ENCODE peak calls at places on chromosomes 5 and 9, in nine cellular contexts. O, H, U, C, N, R, S, Z and M are unnamed samples.

GRCh38 chr5:23721336-23721735 is 213.9 kb downstream of the PRDM9 start:
- DNase-seq in S (no peak), Z (no peak), U (no peak), N (no peak), C (no peak), O (no peak), H (no peak), R (no peak), M (no peak)

GRCh38 chr9:119500072-119500771 is 131.0 kb upstream of the BRINP1 start:
- DNase-seq in R (no peak), S (no peak), C (no peak), U (no peak), N (no peak), H (no peak), O (no peak), Z (no peak), M (no peak)

GRCh38 chr9:8715792-8716191 is 916.2 kb upstream of the DMAC1 start:
- DNase-seq in Z (no peak), U (no peak), O (no peak), S (no peak), N (no peak), R (no peak), H (no peak), C (no peak), M (no peak)

GRCh38 chr5:130109152-130109551 is 204.9 kb downstream of the CHSY3 start:
- DNase-seq in Z (no peak), O (no peak), S (no peak), H (no peak), C (peak; percentile 7), N (no peak), R (peak; percentile 27), U (no peak), M (no peak)

GRCh38 chr5:181223729-181224389 is 778 bp downstream of the TRIM41 start:
- DNase-seq in C (peak; percentile 85), H (peak; percentile 34), O (no peak), Z (no peak), R (no peak), N (peak; percentile 57), U (no peak), S (no peak), M (no peak)

GRCh38 chr9:36987891-36988290 is 46.2 kb downstream of the PAX5 start:
- DNase-seq in U (no peak), Z (no peak), H (no peak), O (no peak), R (no peak), N (no peak), S (no peak), C (no peak), M (no peak)

GRCh38 chr5:33509036-33509435 is 68.3 kb downstream of the TARS1 start:
- DNase-seq in S (no peak), O (no peak), Z (no peak), N (no peak), C (no peak), R (no peak), U (no peak), H (no peak), M (no peak)

GRCh38 chr5:149387982-149388381 is 8.9 kb upstream of the IL17B start:
- DNase-seq in C (no peak), N (no peak), U (no peak), O (no peak), H (no peak), S (peak; percentile 69), Z (no peak), R (no peak), M (no peak)

GRCh38 chr9:105144076-105144475 is 100.4 kb upstream of the SLC44A1 start:
- DNase-seq in C (no peak), H (no peak), Z (no peak), O (no peak), U (no peak), S (no peak), N (no peak), R (no peak), M (no peak)

GRCh38 chr5:90387508-90387907 is 22.0 kb downstream of the CETN3 start:
- DNase-seq in U (no peak), C (no peak), Z (no peak), H (no peak), O (no peak), S (no peak), N (no peak), R (no peak), M (no peak)

GRCh38 chr5:139371482-139372435 is 11.3 kb downstream of the SLC23A1 start:
- DNase-seq in H (no peak), S (no peak), C (no peak), R (no peak), Z (no peak), U (no peak), N (no peak), O (no peak), M (no peak)

DNA sequence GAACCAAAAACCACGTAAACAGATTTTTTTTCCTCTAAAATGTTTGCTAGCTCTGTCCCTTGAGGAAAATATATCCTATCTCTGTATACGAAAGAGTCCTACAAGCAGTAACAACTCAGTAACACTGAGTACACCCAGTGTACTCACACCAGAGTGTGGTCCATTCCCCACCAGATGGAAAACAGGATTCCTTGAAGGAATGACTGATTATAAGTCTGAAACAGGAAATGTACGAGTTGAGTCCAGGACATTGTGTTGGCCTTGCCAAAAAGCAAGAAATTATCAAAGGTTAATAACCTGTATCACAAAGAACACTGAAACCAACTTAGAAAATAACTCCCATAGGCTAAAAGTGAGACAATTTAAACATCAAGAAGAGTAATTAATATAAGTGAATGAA is 20.4 kb downstream of the GOLPH3 start:
- DNase-seq in S (no peak), H (no peak), Z (no peak), U (no peak), C (no peak), R (no peak), O (no peak), N (no peak), M (no peak)
- H3K36me3 ChIP-seq in S (no peaks in the 10 kb centered on the region), H (no peaks in the 10 kb centered on the region), Z (no peaks in the 10 kb centered on the region), U (no peaks in the 10 kb centered on the region), C (no peaks in the 10 kb centered on the region), R (peaks cover 14% of the 10 kb centered on the region), O (peaks cover 1% of the 10 kb centered on the region), N (no peaks in the 10 kb centered on the region), M (no peaks in the 10 kb centered on the region)

GRCh38 chr5:179190851-179191505 is 130.8 kb downstream of the ZNF354C start:
- DNase-seq in U (no peak), N (no peak), Z (no peak), S (no peak), C (no peak), H (no peak), R (no peak), O (no peak), M (no peak)
- TF ChIP-seq EP300 in U (no peak), N (no peak), Z (no peak), S (no peak), C (no peak), H (no peak), R (no peak), O (no peak), M (no peak)

DNA sequence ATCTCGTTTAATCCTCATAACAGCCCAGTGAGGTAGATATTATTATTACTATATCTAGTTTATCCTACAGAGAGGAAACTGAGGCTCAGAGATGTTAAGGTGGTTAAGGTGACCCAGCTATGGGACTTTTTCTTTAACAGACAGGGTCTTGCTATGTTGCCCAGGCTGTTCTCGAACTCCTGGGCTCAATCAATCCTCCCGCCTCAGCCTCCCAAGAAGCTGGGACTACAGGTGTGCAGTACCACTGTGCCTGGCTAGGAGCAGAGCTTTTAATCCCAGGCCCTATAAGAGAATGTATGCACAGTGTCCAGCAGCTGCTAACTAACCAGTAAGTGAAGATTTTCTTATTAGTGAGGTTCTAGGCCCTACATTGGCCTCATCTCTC is 62.4 kb downstream of the PCDH1 start:
- DNase-seq in N (no peak), S (no peak), O (no peak), C (no peak), H (no peak), U (no peak), Z (no peak), R (no peak), M (no peak)
- H3K36me3 ChIP-seq in N (no peaks in the 10 kb centered on the region), S (no peaks in the 10 kb centered on the region), O (no peaks in the 10 kb centered on the region), C (no peaks in the 10 kb centered on the region), H (no peaks in the 10 kb centered on the region), U (no peaks in the 10 kb centered on the region), Z (no peaks in the 10 kb centered on the region), R (no peaks in the 10 kb centered on the region), M (no peaks in the 10 kb centered on the region)

GRCh38 chr9:110371411-110372013 is 33.8 kb upstream of the TXNDC8 start:
- DNase-seq in U (no peak), N (no peak), Z (no peak), S (no peak), R (no peak), H (no peak), C (no peak), O (no peak), M (no peak)

GRCh38 chr9:110364451-110364850 is 26.8 kb upstream of the TXNDC8 start:
- DNase-seq in N (no peak), S (no peak), U (no peak), Z (no peak), R (no peak), O (no peak), C (no peak), H (no peak), M (no peak)

DNA sequence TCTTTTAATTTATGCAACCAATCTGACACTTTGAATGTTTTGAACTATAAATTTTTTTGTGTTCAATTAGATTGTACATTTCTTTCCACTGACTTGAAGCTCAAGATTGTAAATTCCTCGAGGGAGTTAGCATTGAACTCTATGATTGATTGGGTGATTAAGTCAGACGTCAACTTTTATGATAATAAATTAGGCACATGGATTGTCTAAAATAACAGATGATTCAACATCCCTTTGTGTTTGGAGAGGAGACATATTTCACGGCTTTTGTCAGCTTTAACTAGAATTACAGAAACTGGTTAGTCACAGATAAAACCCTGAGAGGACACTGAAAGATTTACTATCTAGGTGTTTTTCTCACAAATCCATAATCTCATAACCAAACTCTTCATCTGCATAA is 32.7 kb upstream of the TXNDC8 start:
- DNase-seq in Z (no peak), H (no peak), U (no peak), O (no peak), N (no peak), S (no peak), C (no peak), R (no peak), M (no peak)
- TF ChIP-seq EP300 in Z (no peak), H (no peak), U (no peak), O (no peak), N (no peak), S (no peak), C (no peak), R (no peak), M (no peak)

GRCh38 chr5:167514461-167514860 is 777.0 kb upstream of the WWC1 start:
- DNase-seq in O (no peak), C (no peak), R (no peak), U (no peak), H (no peak), S (no peak), Z (no peak), N (no peak), M (no peak)
- H3K36me3 ChIP-seq in O (no peaks in the 10 kb centered on the region), C (no peaks in the 10 kb centered on the region), R (no peaks in the 10 kb centered on the region), U (no peaks in the 10 kb centered on the region), H (no peaks in the 10 kb centered on the region), S (no peaks in the 10 kb centered on the region), Z (no peaks in the 10 kb centered on the region), N (no peaks in the 10 kb centered on the region), M (no peaks in the 10 kb centered on the region)